ENCODE peak calls at places on chromosomes 3 and 15, in five cellular contexts. One of them, this sample, is unnamed.
A peak's percentile ranks its signal among the peaks of the same experiment; 100 is the strongest.

GRCh38 chr3:30680789-30681188 is 74.4 kb downstream of the TGFBR2 start:
- DNase-seq in dermis microvascular lymphatic vessel endothelial cell: peak; percentile 44
- DNase-seq in stomach: no peak
- DNase-seq in activated gamma-delta T cell treated with Interleukin-2 at 50 U/mL for 16 hours: no peak
- DNase-seq in left ventricle myocardium superior: peak; percentile 56
- DNase-seq in this sample: no peak

GRCh38 chr15:75835990-75836952 is 7.0 kb upstream of the UBE2Q2 start:
- DNase-seq in stomach: no peak
- DNase-seq in left ventricle myocardium superior: no peak
- DNase-seq in activated gamma-delta T cell treated with Interleukin-2 at 50 U/mL for 16 hours: no peak
- DNase-seq in dermis microvascular lymphatic vessel endothelial cell: no peak
- DNase-seq in this sample: no peak

GRCh38 chr15:95405447-95405846 is 925.1 kb upstream of the NR2F2 start:
- DNase-seq in left ventricle myocardium superior: no peak
- DNase-seq in activated gamma-delta T cell treated with Interleukin-2 at 50 U/mL for 16 hours: no peak
- DNase-seq in dermis microvascular lymphatic vessel endothelial cell: peak; percentile 60
- DNase-seq in stomach: no peak
- DNase-seq in this sample: no peak

GRCh38 chr3:142929109-142929508 is 34.4 kb downstream of the PAQR9 start:
- DNase-seq in activated gamma-delta T cell treated with Interleukin-2 at 50 U/mL for 16 hours: no peak
- DNase-seq in left ventricle myocardium superior: peak; percentile 45
- DNase-seq in dermis microvascular lymphatic vessel endothelial cell: peak; percentile 48
- DNase-seq in stomach: peak; percentile 53
- DNase-seq in this sample: peak; percentile 83

GRCh38 chr15:80266745-80267144 is 14.7 kb upstream of the CTXND1 start:
- DNase-seq in dermis microvascular lymphatic vessel endothelial cell: no peak
- DNase-seq in stomach: no peak
- DNase-seq in activated gamma-delta T cell treated with Interleukin-2 at 50 U/mL for 16 hours: no peak
- DNase-seq in left ventricle myocardium superior: no peak
- DNase-seq in this sample: no peak

GRCh38 chr3:71646971-71647370 is 63.4 kb upstream of the FOXP1 start:
- DNase-seq in activated gamma-delta T cell treated with Interleukin-2 at 50 U/mL for 16 hours: no peak
- DNase-seq in dermis microvascular lymphatic vessel endothelial cell: no peak
- DNase-seq in stomach: no peak
- DNase-seq in left ventricle myocardium superior: no peak
- DNase-seq in this sample: no peak

GRCh38 chr3:11145888-11146287 is 8.4 kb upstream of the HRH1 start:
- DNase-seq in activated gamma-delta T cell treated with Interleukin-2 at 50 U/mL for 16 hours: no peak
- DNase-seq in stomach: no peak
- DNase-seq in dermis microvascular lymphatic vessel endothelial cell: peak; percentile 89
- DNase-seq in left ventricle myocardium superior: no peak
- DNase-seq in this sample: no peak

GRCh38 chr3:50212502-50212901 is 7.4 kb downstream of the SLC38A3 start:
- DNase-seq in stomach: no peak
- DNase-seq in left ventricle myocardium superior: no peak
- DNase-seq in dermis microvascular lymphatic vessel endothelial cell: no peak
- DNase-seq in activated gamma-delta T cell treated with Interleukin-2 at 50 U/mL for 16 hours: no peak
- DNase-seq in this sample: peak; percentile 48

GRCh38 chr15:40773902-40774301 is 4.1 kb downstream of the C15orf62 start:
- DNase-seq in activated gamma-delta T cell treated with Interleukin-2 at 50 U/mL for 16 hours: no peak
- DNase-seq in dermis microvascular lymphatic vessel endothelial cell: no peak
- DNase-seq in stomach: no peak
- DNase-seq in left ventricle myocardium superior: no peak
- DNase-seq in this sample: no peak

GRCh38 chr3:45226206-45226915 is at the start of gene TMEM158:
- DNase-seq in dermis microvascular lymphatic vessel endothelial cell: peak; percentile 72
- DNase-seq in left ventricle myocardium superior: peak; percentile 92
- DNase-seq in activated gamma-delta T cell treated with Interleukin-2 at 50 U/mL for 16 hours: peak; percentile 37
- DNase-seq in stomach: peak; percentile 81
- DNase-seq in this sample: peak; percentile 84

GRCh38 chr3:134817297-134817696 is 22.2 kb downstream of the EPHB1 start:
- DNase-seq in left ventricle myocardium superior: peak; percentile 48
- DNase-seq in activated gamma-delta T cell treated with Interleukin-2 at 50 U/mL for 16 hours: no peak
- DNase-seq in stomach: no peak
- DNase-seq in dermis microvascular lymphatic vessel endothelial cell: no peak
- DNase-seq in this sample: no peak

GRCh38 chr15:56208641-56209155 is 35.0 kb downstream of the RFX7 start:
- DNase-seq in left ventricle myocardium superior: no peak
- DNase-seq in stomach: no peak
- DNase-seq in activated gamma-delta T cell treated with Interleukin-2 at 50 U/mL for 16 hours: no peak
- DNase-seq in dermis microvascular lymphatic vessel endothelial cell: no peak
- DNase-seq in this sample: no peak

GRCh38 chr3:160447544-160447943 is 2.0 kb downstream of the TRIM59 start:
- DNase-seq in dermis microvascular lymphatic vessel endothelial cell: no peak
- DNase-seq in stomach: no peak
- DNase-seq in activated gamma-delta T cell treated with Interleukin-2 at 50 U/mL for 16 hours: no peak
- DNase-seq in left ventricle myocardium superior: no peak
- DNase-seq in this sample: no peak

GRCh38 chr15:57220220-57220619 is 156.1 kb upstream of the CGNL1 start:
- DNase-seq in dermis microvascular lymphatic vessel endothelial cell: peak; percentile 35
- DNase-seq in stomach: no peak
- DNase-seq in activated gamma-delta T cell treated with Interleukin-2 at 50 U/mL for 16 hours: no peak
- DNase-seq in left ventricle myocardium superior: no peak
- DNase-seq in this sample: no peak

GRCh38 chr3:194323785-194324735 is 27.1 kb downstream of the CPN2 start:
- DNase-seq in activated gamma-delta T cell treated with Interleukin-2 at 50 U/mL for 16 hours: peak; percentile 32
- DNase-seq in left ventricle myocardium superior: peak; percentile 96
- DNase-seq in dermis microvascular lymphatic vessel endothelial cell: peak; percentile 72
- DNase-seq in stomach: no peak
- DNase-seq in this sample: peak; percentile 31